ENCODE peak calls at places on chromosomes 3 and 15, in eight cellular contexts. I is SK-N-SH; L is CD4-positive, alpha-beta T cell; V is IMR-90; B is AG04450; G is breast epithelium; U is adrenal gland; Z is fibroblast of lung. Q is an unnamed sample. For H3K27me3, the result is how much of the 10 kb centered on the place peaks cover.

GRCh38 chr3:76487446-76487845 is 552.5 kb upstream of the ROBO2 start:
- DNase-seq in I (no peak), L (no peak), V (peak), B (peak), G (no peak), U (no peak), Z (peak), Q (no peak)

GRCh38 chr3:177439729-177440269 is 242.5 kb upstream of the TBL1XR1 start:
- DNase-seq in I (no peak), L (no peak), V (peak), B (no peak), G (no peak), U (no peak), Z (peak), Q (no peak)

GRCh38 chr3:172522871-172523818 is at the start of gene TNFSF10:
- DNase-seq in I (no peak), L (no peak), V (peak), B (no peak), G (peak), U (peak), Z (no peak), Q (peak)

GRCh38 chr15:42171795-42172194 is 15.4 kb upstream of the PLA2G4F start:
- DNase-seq in I (no peak), L (no peak), V (no peak), B (no peak), G (no peak), U (no peak), Z (no peak), Q (no peak)

GRCh38 chr15:45162771-45163507 is 24.8 kb downstream of the SHF start:
- DNase-seq in I (peak), L (peak), V (peak), B (peak), G (no peak), U (peak), Z (peak), Q (peak)

GRCh38 chr3:172688588-172688987 is 22.3 kb downstream of the NCEH1 start:
- DNase-seq in I (no peak), L (no peak), V (no peak), B (no peak), G (no peak), U (no peak), Z (no peak), Q (no peak)

GRCh38 chr3:116757310-116757709 is 47.7 kb downstream of the TUSC7 start:
- DNase-seq in I (no peak), L (no peak), V (no peak), B (no peak), G (no peak), U (no peak), Z (no peak), Q (no peak)

GRCh38 chr3:125147491-125147820 is 65.1 kb downstream of the SLC12A8 start:
- DNase-seq in I (no peak), L (no peak), V (peak), B (no peak), G (no peak), U (no peak), Z (no peak), Q (no peak)

GRCh38 chr3:89964347-89964746 is 856.9 kb downstream of the EPHA3 start:
- DNase-seq in I (no peak), L (no peak), V (peak), B (no peak), G (no peak), U (no peak), Z (peak), Q (no peak)

GRCh38 chr3:128992926-128993460 is 883 bp downstream of the CFAP92 start:
- DNase-seq in I (no peak), L (no peak), V (no peak), B (no peak), G (no peak), U (no peak), Z (no peak), Q (no peak)

GRCh38 chr3:62100233-62100989 is 272.9 kb downstream of the FEZF2 start:
- DNase-seq in I (no peak), L (no peak), V (no peak), B (no peak), G (no peak), U (no peak), Z (peak), Q (no peak)

GRCh38 chr15:66765478-66766281 is 63.6 kb downstream of the SMAD6 start:
- DNase-seq in I (peak), L (no peak), V (no peak), B (no peak), G (peak), U (peak), Z (no peak), Q (no peak)

GRCh38 chr3:48492461-48493202 is 11.3 kb downstream of the SHISA5 start:
- DNase-seq in I (no peak), L (no peak), V (no peak), B (no peak), G (no peak), U (no peak), Z (no peak), Q (no peak)

GRCh38 chr3:128555098-128555825 is 62.3 kb upstream of the GATA2 start:
- DNase-seq in I (peak), L (no peak), V (no peak), B (no peak), G (peak), U (peak), Z (no peak), Q (no peak)

GRCh38 chr3:40398346-40398745 is 11.4 kb downstream of the ENTPD3 start:
- DNase-seq in I (no peak), L (no peak), V (no peak), B (no peak), G (no peak), U (no peak), Z (no peak), Q (no peak)

GRCh38 chr15:55789066-55789660 is 46.2 kb upstream of the PRTG start:
- DNase-seq in I (no peak), L (peak), V (no peak), B (no peak), G (no peak), U (peak), Z (no peak), Q (peak)

GRCh38 chr3:70090322-70090913 is 90.9 kb downstream of the SAMMSON start:
- DNase-seq in I (peak), L (no peak), V (peak), B (no peak), G (no peak), U (no peak), Z (peak), Q (peak)

GRCh38 chr3:122689587-122689986 is 8.9 kb downstream of the PARP14 start:
- DNase-seq in I (no peak), L (no peak), V (peak), B (no peak), G (no peak), U (no peak), Z (no peak), Q (no peak)

GRCh38 chr15:33442449-33442848 is 131.7 kb downstream of the RYR3 start:
- DNase-seq in I (no peak), L (no peak), V (no peak), B (no peak), G (no peak), U (no peak), Z (no peak), Q (no peak)

GRCh38 chr3:188122571-188123169 is 31.3 kb upstream of the LPP start:
- DNase-seq in I (no peak), L (no peak), V (peak), B (no peak), G (no peak), U (no peak), Z (peak), Q (no peak)

GRCh38 chr3:154040283-154040682 is 80.9 kb upstream of the ARHGEF26 start:
- DNase-seq in I (no peak), L (no peak), V (peak), B (no peak), G (no peak), U (no peak), Z (peak), Q (no peak)
- TF ChIP-seq CTCF in I (peak), L (no peak), V (peak), B (peak), G (no peak), U (peak), Z (peak), Q (no peak)

GRCh38 chr3:1191061-1191460 is 98.2 kb downstream of the CNTN6 start:
- DNase-seq in I (no peak), L (no peak), V (no peak), B (no peak), G (no peak), U (no peak), Z (no peak), Q (no peak)
- H3K27me3 ChIP-seq in I (under half), L (under half), V (under half), B (under half), G (under half), U (under half), Z (under half), Q (under half)

DNA sequence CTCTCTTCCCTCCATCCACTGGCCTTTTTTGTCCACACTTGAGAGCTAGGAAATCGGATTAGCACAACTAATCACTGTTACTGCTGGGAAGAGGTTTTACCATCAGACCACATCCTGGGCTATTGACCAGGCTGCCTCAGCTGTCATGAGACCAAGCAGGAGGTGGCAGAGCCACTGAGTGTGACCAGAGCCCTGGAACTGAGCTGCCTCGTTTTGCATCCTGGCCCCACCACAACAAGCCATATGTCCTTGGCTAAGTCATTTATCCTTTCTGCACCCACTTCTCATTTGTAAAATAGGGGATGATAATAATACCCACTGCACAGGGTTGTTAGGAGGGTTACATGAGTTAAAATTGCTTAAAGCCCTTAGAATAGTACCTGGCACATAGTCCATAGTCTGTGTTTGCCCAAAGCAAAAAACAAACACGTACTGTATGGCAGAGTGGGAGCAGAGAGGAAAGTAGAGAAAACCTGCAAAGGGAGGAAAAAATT is 34.1 kb downstream of the TMEM158 start:
- DNase-seq in I (no peak), L (no peak), V (no peak), B (no peak), G (no peak), U (no peak), Z (no peak), Q (no peak)
- H3K27ac ChIP-seq in I (no peak), L (no peak), V (no peak), B (no peak), G (no peak), U (no peak), Z (no peak), Q (no peak)

GRCh38 chr3:1026395-1026794 is 66.4 kb upstream of the CNTN6 start:
- DNase-seq in I (no peak), L (no peak), V (no peak), B (no peak), G (no peak), U (no peak), Z (no peak), Q (no peak)
- TF ChIP-seq CTCF in I (no peak), L (no peak), V (no peak), B (no peak), G (no peak), U (no peak), Z (no peak), Q (no peak)

GRCh38 chr15:40436892-40437753 is 3.6 kb upstream of the BAHD1 start:
- DNase-seq in I (peak), L (no peak), V (no peak), B (no peak), G (no peak), U (no peak), Z (no peak), Q (no peak)
- H3K27me3 ChIP-seq in I (under half), L (under half), V (half or more), B (half or more), G (under half), U (under half), Z (half or more), Q (under half)

GRCh38 chr15:59243622-59244021 is 37.0 kb downstream of the LDHAL6B start:
- DNase-seq in I (no peak), L (no peak), V (no peak), B (no peak), G (no peak), U (no peak), Z (no peak), Q (no peak)
- H3K27ac ChIP-seq in I (no peak), L (no peak), V (no peak), B (no peak), G (no peak), U (no peak), Z (no peak), Q (no peak)

DNA sequence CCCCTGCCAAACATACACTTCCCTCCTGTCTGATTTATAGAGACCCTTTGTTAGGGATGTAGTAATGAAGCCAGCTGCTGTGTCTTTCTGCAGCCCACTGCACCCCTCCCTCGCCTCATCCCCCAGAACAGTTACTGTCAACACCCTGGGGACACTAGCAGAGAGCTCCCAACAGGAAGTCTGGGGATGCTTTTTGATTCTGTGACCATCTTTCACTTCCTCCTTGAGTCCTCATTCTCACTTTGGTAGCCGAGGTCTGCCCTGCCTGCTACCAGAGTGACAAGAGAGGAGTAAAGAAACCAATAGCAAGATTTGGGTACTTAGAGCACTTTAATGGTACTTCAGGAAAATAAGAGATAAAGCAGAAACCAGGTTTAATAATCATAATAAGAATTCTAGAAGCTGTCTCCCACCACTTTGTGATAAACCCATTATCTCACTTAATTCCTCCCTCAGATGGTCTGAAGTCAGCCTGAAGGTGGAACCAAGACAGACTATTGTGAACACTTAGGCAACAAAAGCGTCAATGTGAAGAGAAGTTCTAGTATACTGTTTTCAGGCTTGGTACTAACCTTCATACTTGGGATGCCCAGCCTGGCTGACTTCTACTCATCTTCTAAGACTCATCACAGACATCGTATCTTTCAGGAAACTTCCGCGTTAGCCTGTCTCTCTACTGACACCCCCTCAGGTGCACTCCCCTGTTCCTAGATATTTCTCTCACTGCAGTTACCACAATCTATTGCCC is 201.4 kb downstream of the SATB1 start:
- DNase-seq in I (peak), L (no peak), V (no peak), B (no peak), G (no peak), U (no peak), Z (no peak), Q (no peak)
- TF ChIP-seq CTCF in I (no peak), L (no peak), V (no peak), B (no peak), G (no peak), U (no peak), Z (no peak), Q (no peak)

DNA sequence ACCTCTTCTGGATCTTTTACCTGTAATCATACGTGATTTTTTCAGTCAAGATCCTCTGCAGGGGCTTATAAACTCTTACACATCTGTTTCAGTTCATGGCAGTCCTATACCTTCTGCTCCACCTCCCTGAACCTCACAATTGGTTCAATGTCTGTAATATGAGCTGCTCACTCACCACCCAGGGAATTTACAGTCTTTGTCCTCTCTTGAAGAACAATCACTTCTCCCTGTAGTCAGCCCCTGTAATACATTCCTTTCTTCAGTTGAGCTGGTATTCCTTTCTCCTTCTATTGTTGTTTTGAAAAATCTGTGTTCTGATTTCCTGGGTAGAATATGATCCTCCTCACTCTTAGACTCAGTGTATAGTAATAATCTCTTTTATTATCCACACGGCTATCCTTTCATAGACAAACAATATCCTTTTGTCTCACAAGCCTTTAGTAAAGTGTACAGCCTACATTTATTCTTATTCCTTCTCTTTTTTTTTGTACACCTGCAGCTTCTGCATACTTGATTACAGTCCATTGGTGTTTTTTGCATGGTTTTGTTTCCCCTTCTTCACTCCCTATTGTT is 101.8 kb downstream of the NECTIN3 start:
- DNase-seq in I (no peak), L (no peak), V (peak), B (no peak), G (no peak), U (no peak), Z (no peak), Q (no peak)
- H3K27me3 ChIP-seq in I (under half), L (under half), V (under half), B (under half), G (under half), U (under half), Z (under half), Q (under half)